ENCODE peak calls at places on chromosomes 1 and 21, in seven cellular contexts. K is heart right ventricle, H is stomach, Q is suprapubic skin, B is brain microvascular endothelial cell, J is transverse colon, E is lower lobe of right lung. X is an unnamed sample.

GRCh38 chr1:200410566-200410878 is 686 bp upstream of the ZNF281 start:
- DNase-seq in K (no peak), E (no peak), B (no peak), Q (no peak), H (no peak), J (peak), X (no peak)

GRCh38 chr1:101055623-101056022 is 30.0 kb upstream of the DPH5 start:
- DNase-seq in Q (no peak), B (no peak), E (no peak), K (no peak), J (no peak), H (no peak), X (no peak)

GRCh38 chr1:223628233-223628632 is 37.3 kb downstream of the CAPN8 start:
- DNase-seq in B (no peak), E (peak), Q (no peak), H (peak), K (peak), J (peak), X (no peak)

GRCh38 chr1:185488673-185489311 is 171.7 kb upstream of the IVNS1ABP start:
- DNase-seq in K (peak), Q (no peak), H (peak), B (no peak), E (no peak), J (peak), X (no peak)

GRCh38 chr1:58628987-58629598 is 52.0 kb upstream of the TACSTD2 start:
- DNase-seq in E (no peak), B (peak), K (no peak), Q (no peak), H (no peak), J (no peak), X (no peak)

GRCh38 chr1:37793773-37794371 is at the start of gene MANEAL:
- DNase-seq in J (peak), K (peak), Q (no peak), B (peak), E (peak), H (peak), X (no peak)

GRCh38 chr1:30571380-30571779 is 152.0 kb downstream of the MATN1 start:
- DNase-seq in J (no peak), K (no peak), Q (no peak), E (no peak), H (no peak), B (no peak), X (no peak)

GRCh38 chr21:21612446-21612845 is 614.2 kb downstream of the NCAM2 start:
- DNase-seq in K (no peak), J (no peak), B (peak), Q (no peak), E (no peak), H (no peak), X (no peak)

GRCh38 chr1:232868793-232869491 is 63.7 kb downstream of the MAP10 start:
- DNase-seq in B (peak), K (no peak), E (no peak), H (no peak), Q (peak), J (no peak), X (no peak)

GRCh38 chr1:144551543-144552424 is 40.9 kb upstream of the PPIAL4F start:
- DNase-seq in Q (peak), E (peak), H (peak), J (peak), B (peak), K (peak), X (peak)

GRCh38 chr21:44530903-44531605 is 8.9 kb downstream of the KRTAP10-1 start:
- DNase-seq in E (no peak), B (no peak), K (peak), Q (no peak), J (peak), H (no peak), X (no peak)

GRCh38 chr1:95041491-95042165 is 31.1 kb downstream of the ALG14 start:
- DNase-seq in H (peak), E (no peak), Q (no peak), J (peak), K (no peak), B (peak), X (no peak)

GRCh38 chr21:32529679-32530078 is 55.6 kb downstream of the TCP10L start:
- DNase-seq in Q (no peak), J (no peak), B (no peak), K (no peak), H (no peak), E (no peak), X (no peak)

GRCh38 chr21:35048706-35049617 is at the start of gene RUNX1:
- DNase-seq in J (peak), E (peak), K (no peak), B (peak), H (peak), Q (no peak), X (no peak)

GRCh38 chr1:43913666-43914325 is 19.8 kb upstream of the ARTN start:
- DNase-seq in K (no peak), H (no peak), J (no peak), E (no peak), Q (no peak), B (no peak), X (no peak)

GRCh38 chr1:44874155-44874554 is 31.1 kb upstream of the PTCH2 start:
- DNase-seq in Q (no peak), E (no peak), B (no peak), J (no peak), K (no peak), H (no peak), X (no peak)

GRCh38 chr1:228958121-228958520 is 222.8 kb downstream of the RHOU start:
- DNase-seq in B (no peak), E (no peak), J (no peak), H (no peak), K (no peak), Q (no peak), X (peak)

GRCh38 chr1:113282897-113283285 is 107.4 kb upstream of the MAGI3 start:
- DNase-seq in K (no peak), Q (no peak), B (no peak), H (no peak), E (no peak), J (no peak), X (no peak)

GRCh38 chr1:156709743-156710489 is 4.5 kb upstream of the CRABP2 start:
- DNase-seq in B (no peak), K (peak), H (peak), E (no peak), Q (peak), J (peak), X (peak)

GRCh38 chr1:81594211-81594610 is 206.5 kb upstream of the ADGRL2 start:
- DNase-seq in H (no peak), Q (no peak), J (no peak), K (no peak), B (no peak), E (no peak), X (no peak)

GRCh38 chr1:148318123-148318899 is 164.8 kb downstream of the PPIAL4G start:
- DNase-seq in J (peak), Q (no peak), E (peak), H (no peak), K (peak), B (no peak), X (no peak)

GRCh38 chr1:111638320-111638719 is 18.7 kb downstream of the RAP1A start:
- DNase-seq in Q (no peak), E (no peak), K (no peak), J (no peak), H (no peak), B (no peak), X (no peak)

GRCh38 chr21:31559368-31560119 is 99.9 kb upstream of the SOD1 start:
- DNase-seq in K (peak), B (peak), Q (peak), E (peak), J (peak), H (peak), X (peak)

GRCh38 chr1:225712391-225712790 is 59.5 kb upstream of the ENAH start:
- DNase-seq in B (no peak), E (no peak), K (no peak), J (no peak), Q (no peak), H (no peak), X (no peak)

GRCh38 chr1:87826639-87827345 is 498.1 kb downstream of the LMO4 start:
- DNase-seq in E (no peak), K (peak), J (peak), Q (peak), H (no peak), B (peak), X (no peak)

GRCh38 chr1:229857585-229857984 is 209.5 kb upstream of the GALNT2 start:
- DNase-seq in B (no peak), J (no peak), H (no peak), K (no peak), E (no peak), Q (no peak), X (no peak)

DNA sequence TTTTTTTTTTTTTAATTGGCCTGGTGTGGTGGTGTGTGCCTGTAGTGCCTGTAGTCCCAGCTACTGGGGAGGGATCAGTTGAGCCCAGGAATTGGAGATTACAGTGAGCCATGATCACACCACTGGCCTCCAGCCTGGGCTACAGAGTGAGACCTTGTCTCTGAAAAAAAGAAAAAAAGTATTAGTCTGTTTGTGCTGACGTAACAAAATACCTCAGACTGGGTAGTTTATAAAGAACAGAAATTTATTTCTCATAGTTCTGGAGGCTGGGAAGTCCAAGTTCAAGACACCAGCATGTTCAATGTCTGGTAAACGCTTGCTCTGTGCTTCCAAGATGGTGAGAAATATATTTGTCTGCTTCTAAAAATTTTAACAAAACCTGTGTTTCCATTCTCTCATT is 25.8 kb downstream of the TRAF5 start:
- DNase-seq in Q (no peak), J (no peak), H (no peak), B (no peak), E (no peak), K (no peak), X (no peak)
- TF ChIP-seq CTCF in Q (no peak), J (no peak), H (no peak), B (no peak), E (no peak), K (no peak), X (no peak)

DNA sequence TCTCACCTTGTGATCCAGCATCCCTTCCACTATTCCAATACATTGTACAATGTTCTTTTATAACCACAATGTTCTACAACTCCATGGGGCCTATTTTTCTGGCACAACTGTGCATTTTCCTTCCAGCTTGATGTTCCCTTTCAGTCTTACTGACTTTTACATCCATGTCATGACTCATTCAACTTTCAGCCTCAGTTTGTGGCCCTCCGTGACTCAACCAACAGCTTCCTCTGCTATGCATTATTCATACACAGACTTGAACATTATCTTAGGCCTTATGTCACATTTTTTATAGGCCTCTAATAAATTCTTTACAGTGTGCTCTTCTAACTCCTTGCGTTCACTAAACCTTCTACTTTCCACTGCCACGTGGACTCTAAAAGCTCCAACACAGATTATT is 119.4 kb upstream of the PRMT6 start:
- DNase-seq in K (no peak), E (no peak), Q (no peak), H (no peak), J (no peak), B (peak), X (no peak)
- H3K27ac ChIP-seq in K (no peak), E (no peak), Q (no peak), H (no peak), J (no peak), B (peak), X (no peak)

DNA sequence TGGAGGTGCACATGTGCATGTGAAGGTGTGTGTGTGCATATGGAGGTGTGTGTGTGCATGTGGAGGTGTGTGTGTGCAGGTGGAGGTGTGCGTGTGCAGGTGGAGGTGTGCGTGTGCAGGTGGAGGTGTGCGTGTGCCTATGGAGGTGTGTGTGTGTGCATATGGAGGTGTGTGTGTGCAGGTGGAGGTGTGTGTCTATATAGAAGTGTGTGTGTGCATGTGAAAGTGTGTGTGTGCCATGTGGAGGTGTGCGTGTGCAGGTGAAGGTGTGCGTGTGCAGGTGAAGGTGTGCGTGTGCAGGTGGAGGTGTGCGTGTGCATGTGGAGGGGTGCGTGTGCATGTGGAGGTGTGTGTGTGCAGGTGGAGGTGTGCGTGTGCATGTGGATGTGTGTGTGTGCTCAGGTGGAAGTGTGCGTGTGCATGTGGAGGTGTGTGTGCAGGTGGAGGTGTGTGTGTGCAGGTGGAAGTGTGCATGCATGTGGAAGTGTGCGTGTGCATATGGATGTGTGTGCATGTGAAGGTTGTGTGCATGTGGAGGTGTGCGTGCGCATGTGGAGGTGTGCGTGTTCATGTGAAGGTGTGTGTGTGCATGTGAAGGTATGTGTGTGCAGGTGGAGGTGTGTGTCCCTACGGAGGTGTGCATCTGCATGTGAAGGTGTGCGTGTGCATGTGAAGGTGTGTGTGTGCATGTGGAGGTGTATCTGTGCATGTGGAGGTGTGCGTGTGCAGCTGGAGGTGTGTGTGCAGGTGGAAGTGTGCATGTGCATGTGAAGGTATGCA is 13.5 kb downstream of the C1orf74 start:
- DNase-seq in Q (no peak), K (no peak), H (no peak), B (no peak), E (no peak), J (no peak), X (no peak)
- H3K4me3 ChIP-seq in Q (no peak), K (no peak), H (peak), B (no peak), E (no peak), J (no peak), X (no peak)

GRCh38 chr1:51519048-51519856 is at the start of gene EPS15:
- DNase-seq in K (peak), E (peak), H (peak), J (peak), Q (peak), B (peak), X (peak)
- TF ChIP-seq CTCF in K (no peak), E (no peak), H (no peak), J (no peak), Q (no peak), B (no peak), X (no peak)

GRCh38 chr1:55634516-55634915 is 419.4 kb upstream of the USP24 start:
- DNase-seq in K (no peak), H (no peak), B (no peak), J (no peak), E (no peak), Q (no peak), X (no peak)

GRCh38 chr1:55632906-55633305 is 417.7 kb upstream of the USP24 start:
- DNase-seq in J (no peak), Q (no peak), H (no peak), E (no peak), K (no peak), B (no peak), X (no peak)

GRCh38 chr1:55635856-55636255 is 420.7 kb upstream of the USP24 start:
- DNase-seq in H (no peak), E (no peak), Q (no peak), J (no peak), B (no peak), K (no peak), X (no peak)

GRCh38 chr1:55631508-55631907 is 416.3 kb upstream of the USP24 start:
- DNase-seq in Q (no peak), B (peak), E (no peak), K (no peak), J (no peak), H (no peak), X (no peak)

GRCh38 chr1:55632058-55632457 is 416.9 kb upstream of the USP24 start:
- DNase-seq in Q (no peak), J (no peak), B (no peak), E (no peak), K (no peak), H (no peak), X (no peak)
- H3K27ac ChIP-seq in Q (peak), J (no peak), B (peak), E (no peak), K (no peak), H (no peak), X (peak)